ENCODE peak calls at places on chromosome 4, in seven cellular contexts. Q, N, W, R, Z, T and K are unnamed samples.

GRCh38 chr4:64079316-64079715 is 329.9 kb downstream of the TECRL start:
- DNase-seq in Q (no peak), R (no peak), N (no peak), Z (no peak), T (no peak), W (no peak), K (no peak)

GRCh38 chr4:56671860-56672259 is 9.2 kb downstream of the HOPX start:
- DNase-seq in W (no peak), Q (no peak), N (no peak), R (no peak), T (no peak), Z (no peak), K (peak; percentile 44)

GRCh38 chr4:54872246-54872645 is 214.5 kb downstream of the KIT start:
- DNase-seq in Q (no peak), R (no peak), W (no peak), Z (no peak), T (no peak), N (no peak), K (peak; percentile 42)

GRCh38 chr4:55549888-55550287 is 3.2 kb upstream of the CLOCK start:
- DNase-seq in Q (no peak), Z (no peak), W (no peak), R (no peak), N (no peak), T (no peak), K (peak; percentile 83)

GRCh38 chr4:81274460-81274859 is 59.4 kb upstream of the PRKG2 start:
- DNase-seq in W (no peak), R (no peak), T (no peak), Z (no peak), Q (no peak), N (no peak), K (no peak)

GRCh38 chr4:2785613-2786012 is 7.3 kb upstream of the SH3BP2 start:
- DNase-seq in Z (peak; percentile 50), T (peak; percentile 47), N (no peak), R (no peak), Q (no peak), W (no peak), K (no peak)

GRCh38 chr4:185734214-185734613 is 77.8 kb downstream of the SORBS2 start:
- DNase-seq in Q (no peak), T (peak; percentile 25), N (no peak), Z (no peak), W (no peak), R (no peak), K (no peak)

GRCh38 chr4:47071863-47072441 is 40.6 kb downstream of the GABRB1 start:
- DNase-seq in N (no peak), R (no peak), Q (no peak), T (peak; percentile 4), W (no peak), Z (no peak), K (peak; percentile 57)

GRCh38 chr4:61204353-61204752 is 4.2 kb downstream of the ADGRL3 start:
- DNase-seq in T (no peak), R (no peak), N (no peak), W (no peak), Q (no peak), Z (no peak), K (no peak)

GRCh38 chr4:105022811-105023667 is 123.6 kb upstream of the TET2 start:
- DNase-seq in R (no peak), N (no peak), Q (no peak), Z (no peak), W (no peak), T (no peak), K (peak; percentile 78)

GRCh38 chr4:188623314-188623854 is 484.1 kb downstream of the TRIML1 start:
- DNase-seq in Z (no peak), N (no peak), T (no peak), W (no peak), R (no peak), Q (no peak), K (no peak)

GRCh38 chr4:74330295-74330750 is 22.1 kb downstream of the EPGN start:
- DNase-seq in Z (no peak), R (no peak), Q (no peak), N (no peak), T (no peak), W (no peak), K (peak; percentile 66)

GRCh38 chr4:146329042-146329716 is 114.8 kb downstream of the REELD1 start:
- DNase-seq in T (no peak), R (no peak), Z (no peak), Q (no peak), W (no peak), N (no peak), K (peak; percentile 61)

GRCh38 chr4:32748498-32748897 is 2028.3 kb downstream of the PCDH7 start:
- DNase-seq in Z (no peak), T (no peak), R (no peak), N (no peak), W (no peak), Q (no peak), K (no peak)

GRCh38 chr4:169159614-169160013 is 111.1 kb downstream of the SH3RF1 start:
- DNase-seq in R (no peak), W (no peak), Q (no peak), T (no peak), Z (no peak), N (no peak), K (peak; percentile 39)

GRCh38 chr4:180950377-180950776 is 1292.8 kb upstream of the TENM3 start:
- DNase-seq in T (no peak), W (no peak), N (no peak), R (no peak), Z (no peak), Q (no peak), K (no peak)

GRCh38 chr4:180951312-180951711 is 1291.9 kb upstream of the TENM3 start:
- DNase-seq in Z (no peak), T (no peak), N (no peak), W (no peak), R (no peak), Q (no peak), K (no peak)

GRCh38 chr4:180949825-180950224 is 1293.4 kb upstream of the TENM3 start:
- DNase-seq in N (no peak), R (no peak), W (no peak), Q (no peak), T (no peak), Z (no peak), K (no peak)

GRCh38 chr4:180946188-180946587 is 1297.0 kb upstream of the TENM3 start:
- DNase-seq in W (no peak), T (no peak), N (no peak), Q (no peak), Z (no peak), R (no peak), K (no peak)

GRCh38 chr4:180947421-180947820 is 1295.8 kb upstream of the TENM3 start:
- DNase-seq in T (peak; percentile 21), Q (no peak), Z (no peak), N (no peak), W (no peak), R (no peak), K (no peak)
- TF ChIP-seq CTCF in T (peak; percentile 27), Q (no peak), Z (no peak), N (peak; percentile 32), W (no peak), R (no peak), K (no peak)

DNA sequence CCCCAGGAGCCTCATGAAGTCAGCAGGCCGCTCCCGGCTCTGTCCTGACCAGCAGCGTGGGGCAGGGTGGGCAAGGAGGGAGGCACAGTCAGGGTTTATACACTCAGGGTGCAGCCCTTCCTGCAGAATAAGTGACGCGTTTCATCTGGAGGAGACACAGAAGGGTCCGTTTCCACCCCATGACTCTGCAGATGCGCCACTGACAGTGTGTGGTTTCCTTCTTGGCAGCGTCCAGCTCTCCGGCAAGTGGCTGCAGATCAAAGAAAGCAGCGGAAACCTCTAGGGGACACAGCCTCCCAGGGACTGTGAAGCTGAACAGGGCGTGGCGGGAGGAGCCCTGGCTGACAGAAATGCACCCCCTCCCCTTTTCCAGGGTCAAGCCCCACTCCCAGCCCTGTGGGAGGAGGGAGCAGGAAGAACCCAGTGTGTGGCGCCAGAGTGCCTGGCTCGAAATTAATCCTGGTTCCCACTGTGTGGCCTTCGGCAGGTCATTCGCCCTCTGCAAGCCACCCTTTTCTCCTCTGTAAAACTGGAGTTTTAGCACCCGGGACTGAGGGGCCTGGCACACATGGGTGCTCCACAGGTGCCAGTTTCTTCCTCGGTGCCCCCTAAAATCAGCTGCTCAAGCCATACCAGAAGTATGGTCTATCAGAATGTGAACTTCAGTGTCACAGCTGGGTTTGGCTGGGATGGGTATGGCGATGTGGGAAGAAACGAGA is 17.3 kb upstream of the TBC1D14 start:
- DNase-seq in Z (peak; percentile 77), Q (no peak), N (peak; percentile 37), W (peak; percentile 58), R (no peak), T (no peak), K (peak; percentile 69)
- TF ChIP-seq CTCF in Z (no peak), Q (no peak), N (no peak), W (no peak), R (no peak), T (no peak), K (peak; percentile 32)

GRCh38 chr4:8940792-8941491 is 69.3 kb upstream of the HMX1 start:
- DNase-seq in N (no peak), T (peak; percentile 55), R (no peak), Z (no peak), W (peak; percentile 28), Q (peak; percentile 50), K (no peak)
- TF ChIP-seq CTCF in N (peak; percentile 52), T (peak; percentile 68), R (no peak), Z (no peak), W (no peak), Q (peak; percentile 15), K (no peak)

GRCh38 chr4:25863347-25863784 is 578 bp upstream of the SEL1L3 start:
- DNase-seq in N (no peak), T (no peak), Q (peak; percentile 17), W (peak; percentile 93), R (no peak), Z (no peak), K (no peak)
- TF ChIP-seq CTCF in N (peak; percentile 52), T (peak; percentile 30), Q (peak; percentile 16), W (peak; percentile 37), R (no peak), Z (no peak), K (no peak)

DNA sequence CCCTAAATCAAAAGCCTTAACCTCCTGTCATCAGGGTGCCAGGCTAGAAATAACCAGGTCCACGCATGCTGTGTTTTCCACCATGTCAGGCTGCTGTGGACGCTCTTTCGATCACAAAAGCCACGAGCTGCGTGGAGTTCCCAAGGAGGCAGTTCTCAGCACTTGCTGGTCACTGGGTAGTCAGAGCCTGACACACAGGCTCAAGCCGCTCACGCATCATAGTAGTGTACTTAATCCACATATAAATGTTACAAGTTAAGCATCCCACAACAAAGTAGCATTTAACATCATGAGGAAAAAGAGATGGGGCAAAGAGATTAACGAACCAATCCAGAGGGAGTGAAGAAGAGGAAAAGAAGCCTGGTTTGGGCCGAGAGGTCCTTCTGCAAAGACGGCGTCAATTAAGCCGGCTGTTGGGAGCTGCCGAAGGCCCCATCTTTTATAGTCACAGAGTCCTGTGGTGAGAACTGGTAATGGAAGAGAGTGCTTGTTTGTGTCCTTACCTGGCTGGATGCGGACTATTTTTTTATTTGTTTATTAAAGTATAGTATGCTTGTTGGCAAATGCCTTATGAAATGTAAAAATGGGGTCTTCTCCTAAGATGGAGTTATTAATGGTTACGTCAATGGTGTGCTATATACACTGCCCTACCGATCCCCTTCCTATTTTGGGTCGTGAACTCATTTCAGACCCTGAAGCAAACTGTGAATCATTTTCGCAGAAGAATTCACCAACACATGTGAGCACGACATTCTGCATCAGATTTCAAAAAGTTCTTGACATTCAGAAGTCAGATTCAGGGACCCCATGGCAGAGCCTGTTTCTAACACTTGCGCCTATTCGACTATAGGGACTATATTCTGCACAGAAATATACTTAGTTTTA is 675 bp downstream of the PRIMPOL start:
- DNase-seq in W (no peak), R (no peak), Z (peak; percentile 66), N (peak; percentile 19), T (peak; percentile 46), Q (peak; percentile 11), K (peak; percentile 48)
- TF ChIP-seq CTCF in W (no peak), R (no peak), Z (no peak), N (no peak), T (no peak), Q (no peak), K (no peak)

GRCh38 chr4:113278324-113278934 is 229.0 kb downstream of the ANK2 start:
- DNase-seq in N (peak; percentile 78), T (peak; percentile 63), Z (peak; percentile 85), W (peak; percentile 64), Q (peak; percentile 79), R (peak; percentile 66), K (peak; percentile 75)
- TF ChIP-seq CTCF in N (peak; percentile 79), T (peak; percentile 84), Z (peak; percentile 21), W (peak; percentile 67), Q (peak; percentile 78), R (peak; percentile 55), K (peak; percentile 91)